ENCODE peak calls at places on chromosomes 16 and 17, in six cellular contexts. One of them, this sample, is unnamed.

GRCh38 chr16:77406680-77407079 is 28.2 kb downstream of the ADAMTS18 start:
- DNase-seq in prostate gland: no peak
- DNase-seq in pancreas: no peak
- DNase-seq in heart right ventricle: no peak
- DNase-seq in dorsolateral prefrontal cortex: no peak
- DNase-seq in lower leg skin: no peak
- DNase-seq in this sample: no peak

GRCh38 chr17:44775136-44775837 is 16.5 kb downstream of the ADAM11 start:
- DNase-seq in prostate gland: peak
- DNase-seq in pancreas: no peak
- DNase-seq in heart right ventricle: peak
- DNase-seq in dorsolateral prefrontal cortex: peak
- DNase-seq in lower leg skin: peak
- DNase-seq in this sample: peak

GRCh38 chr17:74780443-74781238 is 4.5 kb upstream of the NAT9 start:
- DNase-seq in prostate gland: no peak
- DNase-seq in pancreas: no peak
- DNase-seq in heart right ventricle: no peak
- DNase-seq in dorsolateral prefrontal cortex: no peak
- DNase-seq in lower leg skin: no peak
- DNase-seq in this sample: no peak

GRCh38 chr17:81309140-81309858 is 14.2 kb upstream of the SLC38A10 start:
- DNase-seq in prostate gland: peak
- DNase-seq in pancreas: peak
- DNase-seq in heart right ventricle: peak
- DNase-seq in dorsolateral prefrontal cortex: peak
- DNase-seq in lower leg skin: peak
- DNase-seq in this sample: peak

GRCh38 chr17:2266045-2266864 is 37.3 kb downstream of the SMG6 start:
- DNase-seq in prostate gland: no peak
- DNase-seq in pancreas: no peak
- DNase-seq in heart right ventricle: peak
- DNase-seq in dorsolateral prefrontal cortex: no peak
- DNase-seq in lower leg skin: peak
- DNase-seq in this sample: no peak

GRCh38 chr17:57645950-57646686 is 99.0 kb downstream of the CCDC182 start:
- DNase-seq in prostate gland: no peak
- DNase-seq in pancreas: no peak
- DNase-seq in heart right ventricle: no peak
- DNase-seq in dorsolateral prefrontal cortex: no peak
- DNase-seq in lower leg skin: no peak
- DNase-seq in this sample: no peak

GRCh38 chr17:77427471-77427991 is 286.8 kb downstream of the SEC14L1 start:
- DNase-seq in prostate gland: no peak
- DNase-seq in pancreas: no peak
- DNase-seq in heart right ventricle: no peak
- DNase-seq in dorsolateral prefrontal cortex: no peak
- DNase-seq in lower leg skin: no peak
- DNase-seq in this sample: peak

GRCh38 chr17:44942456-44942855 is 5.1 kb downstream of the KIF18B start:
- DNase-seq in prostate gland: no peak
- DNase-seq in pancreas: no peak
- DNase-seq in heart right ventricle: no peak
- DNase-seq in dorsolateral prefrontal cortex: no peak
- DNase-seq in lower leg skin: no peak
- DNase-seq in this sample: no peak

GRCh38 chr17:79968116-79968515 is 67.6 kb downstream of the TBC1D16 start:
- DNase-seq in prostate gland: no peak
- DNase-seq in pancreas: no peak
- DNase-seq in heart right ventricle: no peak
- DNase-seq in dorsolateral prefrontal cortex: no peak
- DNase-seq in lower leg skin: no peak
- DNase-seq in this sample: no peak

GRCh38 chr16:22813223-22813945 is 578 bp upstream of the HS3ST2 start:
- DNase-seq in prostate gland: peak
- DNase-seq in pancreas: peak
- DNase-seq in heart right ventricle: peak
- DNase-seq in dorsolateral prefrontal cortex: peak
- DNase-seq in lower leg skin: peak
- DNase-seq in this sample: peak

GRCh38 chr17:70310251-70310672 is 140.9 kb downstream of the KCNJ2 start:
- DNase-seq in prostate gland: no peak
- DNase-seq in pancreas: no peak
- DNase-seq in heart right ventricle: peak
- DNase-seq in dorsolateral prefrontal cortex: no peak
- DNase-seq in lower leg skin: no peak
- DNase-seq in this sample: no peak

GRCh38 chr17:58503876-58504275 is 10.6 kb downstream of the MTMR4 start:
- DNase-seq in prostate gland: no peak
- DNase-seq in pancreas: no peak
- DNase-seq in heart right ventricle: no peak
- DNase-seq in dorsolateral prefrontal cortex: no peak
- DNase-seq in lower leg skin: no peak
- DNase-seq in this sample: no peak

GRCh38 chr17:46202482-46202881 is 9.3 kb upstream of the KANSL1 start:
- DNase-seq in prostate gland: no peak
- DNase-seq in pancreas: no peak
- DNase-seq in heart right ventricle: no peak
- DNase-seq in dorsolateral prefrontal cortex: no peak
- DNase-seq in lower leg skin: no peak
- DNase-seq in this sample: no peak

GRCh38 chr17:10516638-10517037 is 1.7 kb downstream of the MYH1 start:
- DNase-seq in prostate gland: no peak
- DNase-seq in pancreas: no peak
- DNase-seq in heart right ventricle: no peak
- DNase-seq in dorsolateral prefrontal cortex: no peak
- DNase-seq in lower leg skin: no peak
- DNase-seq in this sample: no peak

GRCh38 chr16:58026139-58026704 is 668 bp downstream of the MMP15 start:
- DNase-seq in prostate gland: peak
- DNase-seq in pancreas: peak
- DNase-seq in heart right ventricle: no peak
- DNase-seq in dorsolateral prefrontal cortex: no peak
- DNase-seq in lower leg skin: no peak
- DNase-seq in this sample: no peak

DNA sequence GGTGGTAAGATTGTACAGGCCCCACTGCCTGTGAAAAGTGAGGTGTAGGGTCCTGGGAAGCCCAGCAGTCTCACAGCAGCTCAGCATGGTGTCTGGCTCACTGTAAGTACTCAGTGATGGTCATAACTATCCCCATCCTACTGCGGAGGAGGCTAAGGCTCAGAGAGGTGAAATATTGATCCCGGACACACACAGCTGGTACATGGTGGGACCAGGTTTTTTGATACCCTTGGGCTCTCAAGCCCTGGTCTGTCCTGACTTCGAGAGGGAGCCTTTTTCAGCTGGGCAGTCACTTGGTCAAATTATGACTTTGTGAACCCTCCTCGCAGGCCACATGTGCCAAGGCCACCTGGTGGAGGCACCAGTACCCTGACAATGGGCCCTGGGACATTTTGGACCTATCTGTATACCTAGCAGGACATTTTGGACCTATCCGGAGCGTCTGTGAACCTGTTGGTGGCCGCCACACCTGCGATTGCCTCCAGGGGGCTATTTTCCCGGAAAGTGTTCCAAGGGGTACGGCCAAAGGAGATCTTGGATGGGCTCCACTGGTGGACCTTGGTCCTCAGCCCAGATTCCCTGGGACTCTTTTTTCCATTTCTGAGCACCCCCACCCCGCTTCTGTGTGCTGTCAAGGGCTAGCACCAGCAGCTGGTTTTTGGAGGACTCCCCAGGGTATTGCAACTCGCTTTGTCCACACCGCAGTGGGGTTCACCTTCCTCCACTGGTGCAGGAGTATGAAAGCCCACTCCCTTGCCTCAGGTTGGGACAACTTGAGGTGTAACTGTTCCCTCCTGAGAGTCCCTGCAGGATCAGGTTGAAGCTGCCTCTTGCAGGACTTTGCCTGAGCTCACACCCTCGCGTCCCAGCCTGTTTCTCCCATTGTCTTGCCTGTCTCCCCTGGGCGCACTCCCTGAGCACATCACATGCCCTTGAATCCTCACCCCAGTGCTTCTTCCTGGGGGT is 83.6 kb upstream of the NKD1 start:
- DNase-seq in prostate gland: no peak
- DNase-seq in pancreas: no peak
- DNase-seq in heart right ventricle: no peak
- DNase-seq in dorsolateral prefrontal cortex: no peak
- DNase-seq in lower leg skin: no peak
- DNase-seq in this sample: no peak
- TF ChIP-seq CTCF in prostate gland: no peak
- TF ChIP-seq CTCF in pancreas: no peak
- TF ChIP-seq CTCF in heart right ventricle: no peak
- TF ChIP-seq CTCF in dorsolateral prefrontal cortex: no peak
- TF ChIP-seq CTCF in lower leg skin: no peak
- TF ChIP-seq CTCF in this sample: no peak

DNA sequence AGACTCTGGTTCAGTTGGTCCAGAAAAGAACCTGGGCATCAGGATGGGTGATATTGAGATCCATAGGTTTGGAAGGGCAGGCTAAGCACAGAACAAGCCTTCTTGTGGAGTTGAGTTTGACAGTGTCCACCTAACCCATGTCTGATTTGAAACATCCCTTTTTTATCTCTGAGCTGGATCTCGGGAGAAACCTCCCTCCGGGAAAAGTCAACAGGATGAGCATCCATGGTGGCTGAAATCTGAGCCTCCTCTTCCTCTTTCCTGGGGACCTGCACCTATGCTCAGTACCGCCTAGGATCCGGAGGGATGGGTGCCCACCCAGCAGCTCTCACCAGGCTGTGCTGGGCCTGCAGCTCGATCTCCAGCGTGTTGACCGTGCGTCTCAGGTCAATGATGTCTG is 3.4 kb downstream of the KRT32 start:
- DNase-seq in prostate gland: no peak
- DNase-seq in pancreas: no peak
- DNase-seq in heart right ventricle: no peak
- DNase-seq in dorsolateral prefrontal cortex: no peak
- DNase-seq in lower leg skin: no peak
- DNase-seq in this sample: no peak
- TF ChIP-seq CTCF in prostate gland: no peak
- TF ChIP-seq CTCF in pancreas: no peak
- TF ChIP-seq CTCF in heart right ventricle: no peak
- TF ChIP-seq CTCF in dorsolateral prefrontal cortex: no peak
- TF ChIP-seq CTCF in lower leg skin: no peak
- TF ChIP-seq CTCF in this sample: no peak

GRCh38 chr17:5527647-5528250 is 41.4 kb downstream of the MIS12 start:
- DNase-seq in prostate gland: no peak
- DNase-seq in pancreas: no peak
- DNase-seq in heart right ventricle: no peak
- DNase-seq in dorsolateral prefrontal cortex: no peak
- DNase-seq in lower leg skin: no peak
- DNase-seq in this sample: no peak

GRCh38 chr17:5523249-5523648 is 36.9 kb downstream of the MIS12 start:
- DNase-seq in prostate gland: no peak
- DNase-seq in pancreas: no peak
- DNase-seq in heart right ventricle: no peak
- DNase-seq in dorsolateral prefrontal cortex: no peak
- DNase-seq in lower leg skin: no peak
- DNase-seq in this sample: no peak

GRCh38 chr17:5526821-5527598 is 40.6 kb downstream of the MIS12 start:
- DNase-seq in prostate gland: peak
- DNase-seq in pancreas: peak
- DNase-seq in heart right ventricle: peak
- DNase-seq in dorsolateral prefrontal cortex: peak
- DNase-seq in lower leg skin: peak
- DNase-seq in this sample: no peak

DNA sequence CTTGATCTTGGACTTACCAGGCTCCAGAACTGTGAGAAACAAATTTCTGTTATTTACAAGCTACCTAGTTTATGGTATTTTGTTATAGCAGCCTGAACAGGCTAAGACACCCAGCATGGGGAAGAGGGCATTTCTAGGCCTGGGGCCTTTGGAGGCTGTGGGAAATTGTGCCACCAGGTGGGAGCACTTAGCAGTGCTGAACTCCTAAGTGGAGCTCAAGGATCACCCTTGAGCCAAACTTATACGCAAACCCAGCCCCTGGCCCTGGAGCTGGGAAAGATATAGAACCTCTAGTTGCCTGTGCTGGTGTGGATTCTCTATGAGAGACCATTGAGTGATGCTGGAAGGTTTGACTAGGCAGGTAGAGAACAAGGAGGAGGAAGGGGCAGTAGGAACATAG is 36.1 kb downstream of the MIS12 start:
- DNase-seq in prostate gland: no peak
- DNase-seq in pancreas: no peak
- DNase-seq in heart right ventricle: no peak
- DNase-seq in dorsolateral prefrontal cortex: no peak
- DNase-seq in lower leg skin: no peak
- DNase-seq in this sample: no peak
- TF ChIP-seq CTCF in prostate gland: no peak
- TF ChIP-seq CTCF in pancreas: no peak
- TF ChIP-seq CTCF in heart right ventricle: no peak
- TF ChIP-seq CTCF in dorsolateral prefrontal cortex: no peak
- TF ChIP-seq CTCF in lower leg skin: no peak
- TF ChIP-seq CTCF in this sample: no peak

GRCh38 chr17:19338031-19338990 is 24.2 kb downstream of the B9D1 start:
- DNase-seq in prostate gland: peak
- DNase-seq in pancreas: peak
- DNase-seq in heart right ventricle: peak
- DNase-seq in dorsolateral prefrontal cortex: peak
- DNase-seq in lower leg skin: no peak
- DNase-seq in this sample: peak

GRCh38 chr17:19335951-19336631 is 26.4 kb downstream of the B9D1 start:
- DNase-seq in prostate gland: no peak
- DNase-seq in pancreas: no peak
- DNase-seq in heart right ventricle: no peak
- DNase-seq in dorsolateral prefrontal cortex: no peak
- DNase-seq in lower leg skin: no peak
- DNase-seq in this sample: no peak

GRCh38 chr17:19339341-19339815 is 23.1 kb downstream of the B9D1 start:
- DNase-seq in prostate gland: no peak
- DNase-seq in pancreas: no peak
- DNase-seq in heart right ventricle: no peak
- DNase-seq in dorsolateral prefrontal cortex: no peak
- DNase-seq in lower leg skin: no peak
- DNase-seq in this sample: peak

GRCh38 chr17:19337712-19338023 is 24.9 kb downstream of the B9D1 start:
- DNase-seq in prostate gland: no peak
- DNase-seq in pancreas: no peak
- DNase-seq in heart right ventricle: no peak
- DNase-seq in dorsolateral prefrontal cortex: no peak
- DNase-seq in lower leg skin: no peak
- DNase-seq in this sample: no peak

DNA sequence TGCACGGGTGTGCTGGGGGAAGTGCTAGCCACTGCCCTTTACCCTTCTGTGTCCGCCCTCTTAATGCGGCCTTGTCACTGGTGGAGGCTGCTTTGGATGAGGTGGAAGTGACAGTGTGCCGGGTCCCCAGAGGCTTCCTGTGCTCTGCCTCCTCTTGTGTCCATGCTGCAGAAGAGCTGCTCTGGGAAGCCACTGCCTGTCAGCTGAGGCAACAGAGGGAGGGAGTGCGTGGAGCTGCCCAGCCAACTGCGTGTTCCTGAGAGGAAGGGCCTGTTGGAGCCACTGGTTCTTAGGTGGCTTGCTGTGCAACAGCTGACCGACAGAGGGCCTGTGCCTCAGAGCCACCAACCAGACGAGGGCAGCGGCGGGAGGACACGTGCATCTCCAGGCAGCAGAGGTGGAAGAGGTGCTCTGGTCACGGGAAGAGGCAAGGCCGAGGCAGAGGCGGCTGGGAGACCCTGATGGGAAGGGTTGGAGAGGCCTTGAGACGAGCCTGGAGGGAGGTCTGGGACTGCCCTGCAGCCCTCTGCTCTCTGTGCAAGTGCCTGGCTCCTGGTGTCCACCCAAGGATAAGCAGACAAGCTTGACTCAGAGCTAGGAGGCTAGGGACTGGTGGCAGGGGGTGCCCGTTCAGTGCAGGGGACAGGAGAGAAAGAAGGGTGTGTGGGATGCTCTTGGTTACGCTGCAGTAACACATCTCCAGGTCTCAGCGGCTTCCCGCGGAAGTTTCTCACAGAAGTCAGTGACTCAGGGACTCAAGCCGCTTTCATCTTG is 25.4 kb downstream of the B9D1 start:
- DNase-seq in prostate gland: no peak
- DNase-seq in pancreas: no peak
- DNase-seq in heart right ventricle: no peak
- DNase-seq in dorsolateral prefrontal cortex: peak
- DNase-seq in lower leg skin: no peak
- DNase-seq in this sample: no peak
- TF ChIP-seq CTCF in prostate gland: no peak
- TF ChIP-seq CTCF in pancreas: peak
- TF ChIP-seq CTCF in heart right ventricle: no peak
- TF ChIP-seq CTCF in dorsolateral prefrontal cortex: peak
- TF ChIP-seq CTCF in lower leg skin: peak
- TF ChIP-seq CTCF in this sample: no peak